ENCODE peak calls at places on chromosomes 12 and 14, in five cellular contexts. One of them, this sample, is unnamed.

GRCh38 chr14:55927059-55927458 is 191.2 kb upstream of the PELI2 start:
- DNase-seq in GM23248: no peak
- DNase-seq in astrocyte of the spinal cord: no peak
- DNase-seq in mammary epithelial cell: no peak
- DNase-seq in GM23338: no peak
- DNase-seq in this sample: no peak

GRCh38 chr14:29629839-29630238 is 297.8 kb downstream of the PRKD1 start:
- DNase-seq in GM23248: no peak
- DNase-seq in astrocyte of the spinal cord: no peak
- DNase-seq in mammary epithelial cell: no peak
- DNase-seq in GM23338: no peak
- DNase-seq in this sample: no peak

GRCh38 chr12:51888316-51889215 is 663 bp downstream of the ANKRD33 start:
- DNase-seq in GM23248: no peak
- DNase-seq in astrocyte of the spinal cord: no peak
- DNase-seq in mammary epithelial cell: no peak
- DNase-seq in GM23338: no peak
- DNase-seq in this sample: no peak

GRCh38 chr12:49121047-49121696 is 10.0 kb downstream of the TUBA1B start:
- DNase-seq in GM23248: peak
- DNase-seq in astrocyte of the spinal cord: peak
- DNase-seq in mammary epithelial cell: peak
- DNase-seq in GM23338: peak
- DNase-seq in this sample: peak

GRCh38 chr14:45089813-45090212 is 5.9 kb downstream of the PRPF39 start:
- DNase-seq in GM23248: peak
- DNase-seq in astrocyte of the spinal cord: peak
- DNase-seq in mammary epithelial cell: peak
- DNase-seq in GM23338: no peak
- DNase-seq in this sample: no peak

GRCh38 chr14:54420478-54421116 is 20.6 kb downstream of the CNIH1 start:
- DNase-seq in GM23248: peak
- DNase-seq in astrocyte of the spinal cord: peak
- DNase-seq in mammary epithelial cell: peak
- DNase-seq in GM23338: peak
- DNase-seq in this sample: peak

GRCh38 chr14:90717916-90718315 is 98.3 kb downstream of the TTC7B start:
- DNase-seq in GM23248: no peak
- DNase-seq in astrocyte of the spinal cord: peak
- DNase-seq in mammary epithelial cell: no peak
- DNase-seq in GM23338: peak
- DNase-seq in this sample: peak

GRCh38 chr14:87830443-87831096 is 162.4 kb downstream of the GALC start:
- DNase-seq in GM23248: peak
- DNase-seq in astrocyte of the spinal cord: no peak
- DNase-seq in mammary epithelial cell: no peak
- DNase-seq in GM23338: peak
- DNase-seq in this sample: no peak

GRCh38 chr12:57258977-57259970 is 8.3 kb upstream of the STAC3 start:
- DNase-seq in GM23248: no peak
- DNase-seq in astrocyte of the spinal cord: no peak
- DNase-seq in mammary epithelial cell: no peak
- DNase-seq in GM23338: no peak
- DNase-seq in this sample: no peak

GRCh38 chr14:47425302-47425701 is 250.1 kb downstream of the MDGA2 start:
- DNase-seq in GM23248: no peak
- DNase-seq in astrocyte of the spinal cord: no peak
- DNase-seq in mammary epithelial cell: no peak
- DNase-seq in GM23338: no peak
- DNase-seq in this sample: no peak

GRCh38 chr12:91778091-91778819 is 367.4 kb downstream of the BTG1 start:
- DNase-seq in GM23248: peak
- DNase-seq in astrocyte of the spinal cord: peak
- DNase-seq in mammary epithelial cell: no peak
- DNase-seq in GM23338: no peak
- DNase-seq in this sample: no peak

GRCh38 chr12:91781114-91781513 is 364.5 kb downstream of the BTG1 start:
- DNase-seq in GM23248: peak
- DNase-seq in astrocyte of the spinal cord: peak
- DNase-seq in mammary epithelial cell: peak
- DNase-seq in GM23338: no peak
- DNase-seq in this sample: peak

GRCh38 chr12:91774471-91774921 is 371.1 kb downstream of the BTG1 start:
- DNase-seq in GM23248: peak
- DNase-seq in astrocyte of the spinal cord: peak
- DNase-seq in mammary epithelial cell: peak
- DNase-seq in GM23338: no peak
- DNase-seq in this sample: no peak

GRCh38 chr12:91777268-91777997 is 368.2 kb downstream of the BTG1 start:
- DNase-seq in GM23248: peak
- DNase-seq in astrocyte of the spinal cord: no peak
- DNase-seq in mammary epithelial cell: peak
- DNase-seq in GM23338: no peak
- DNase-seq in this sample: no peak

GRCh38 chr12:91778938-91779400 is 366.7 kb downstream of the BTG1 start:
- DNase-seq in GM23248: peak
- DNase-seq in astrocyte of the spinal cord: peak
- DNase-seq in mammary epithelial cell: peak
- DNase-seq in GM23338: no peak
- DNase-seq in this sample: peak
- H3K4me3 ChIP-seq in GM23248: peak
- H3K4me3 ChIP-seq in astrocyte of the spinal cord: no peak
- H3K4me3 ChIP-seq in mammary epithelial cell: no peak
- H3K4me3 ChIP-seq in GM23338: no peak
- H3K4me3 ChIP-seq in this sample: no peak

GRCh38 chr12:26196424-26196722 is 1.0 kb downstream of the SSPN start:
- DNase-seq in GM23248: peak
- DNase-seq in astrocyte of the spinal cord: no peak
- DNase-seq in mammary epithelial cell: peak
- DNase-seq in GM23338: no peak
- DNase-seq in this sample: no peak

GRCh38 chr12:26193539-26193938 is 1.8 kb upstream of the SSPN start:
- DNase-seq in GM23248: no peak
- DNase-seq in astrocyte of the spinal cord: no peak
- DNase-seq in mammary epithelial cell: no peak
- DNase-seq in GM23338: no peak
- DNase-seq in this sample: no peak

GRCh38 chr12:26197832-26198231 is 2.5 kb downstream of the SSPN start:
- DNase-seq in GM23248: no peak
- DNase-seq in astrocyte of the spinal cord: no peak
- DNase-seq in mammary epithelial cell: no peak
- DNase-seq in GM23338: no peak
- DNase-seq in this sample: no peak

GRCh38 chr12:26195641-26196423 is 459 bp downstream of the SSPN start:
- DNase-seq in GM23248: peak
- DNase-seq in astrocyte of the spinal cord: peak
- DNase-seq in mammary epithelial cell: peak
- DNase-seq in GM23338: peak
- DNase-seq in this sample: no peak

DNA sequence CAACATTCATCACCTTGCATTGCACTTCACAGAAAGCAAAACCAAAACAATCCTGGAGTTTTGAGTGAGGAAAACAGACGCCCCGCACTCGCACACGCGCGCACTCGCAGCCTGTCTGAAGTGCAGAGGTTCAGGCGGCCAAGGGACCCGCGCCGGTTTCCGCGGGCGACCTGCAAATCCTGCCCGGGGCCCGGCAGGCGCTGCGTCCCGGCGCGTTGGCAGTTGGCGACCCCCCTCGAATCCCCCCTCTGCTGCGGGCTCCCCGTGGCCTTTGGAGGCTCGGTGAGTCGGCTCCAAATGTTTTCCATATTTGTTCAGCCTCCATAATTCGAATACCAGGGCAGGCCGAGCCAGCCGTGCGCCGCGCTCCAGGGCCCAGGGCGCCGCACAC is at the start of gene SSPN:
- DNase-seq in GM23248: peak
- DNase-seq in astrocyte of the spinal cord: peak
- DNase-seq in mammary epithelial cell: peak
- DNase-seq in GM23338: peak
- DNase-seq in this sample: peak
- H3K4me3 ChIP-seq in GM23248: peak
- H3K4me3 ChIP-seq in astrocyte of the spinal cord: peak
- H3K4me3 ChIP-seq in mammary epithelial cell: peak
- H3K4me3 ChIP-seq in GM23338: peak
- H3K4me3 ChIP-seq in this sample: peak

GRCh38 chr12:69651922-69652321 is 41.2 kb upstream of the LRRC10 start:
- DNase-seq in GM23248: no peak
- DNase-seq in astrocyte of the spinal cord: no peak
- DNase-seq in mammary epithelial cell: no peak
- DNase-seq in GM23338: no peak
- DNase-seq in this sample: no peak

GRCh38 chr12:69657376-69658137 is 41.5 kb downstream of the BEST3 start:
- DNase-seq in GM23248: no peak
- DNase-seq in astrocyte of the spinal cord: peak
- DNase-seq in mammary epithelial cell: no peak
- DNase-seq in GM23338: no peak
- DNase-seq in this sample: no peak

GRCh38 chr12:69658203-69658602 is 40.9 kb downstream of the BEST3 start:
- DNase-seq in GM23248: no peak
- DNase-seq in astrocyte of the spinal cord: no peak
- DNase-seq in mammary epithelial cell: peak
- DNase-seq in GM23338: no peak
- DNase-seq in this sample: no peak

GRCh38 chr12:69653703-69654102 is 43.0 kb upstream of the LRRC10 start:
- DNase-seq in GM23248: peak
- DNase-seq in astrocyte of the spinal cord: no peak
- DNase-seq in mammary epithelial cell: peak
- DNase-seq in GM23338: no peak
- DNase-seq in this sample: peak

DNA sequence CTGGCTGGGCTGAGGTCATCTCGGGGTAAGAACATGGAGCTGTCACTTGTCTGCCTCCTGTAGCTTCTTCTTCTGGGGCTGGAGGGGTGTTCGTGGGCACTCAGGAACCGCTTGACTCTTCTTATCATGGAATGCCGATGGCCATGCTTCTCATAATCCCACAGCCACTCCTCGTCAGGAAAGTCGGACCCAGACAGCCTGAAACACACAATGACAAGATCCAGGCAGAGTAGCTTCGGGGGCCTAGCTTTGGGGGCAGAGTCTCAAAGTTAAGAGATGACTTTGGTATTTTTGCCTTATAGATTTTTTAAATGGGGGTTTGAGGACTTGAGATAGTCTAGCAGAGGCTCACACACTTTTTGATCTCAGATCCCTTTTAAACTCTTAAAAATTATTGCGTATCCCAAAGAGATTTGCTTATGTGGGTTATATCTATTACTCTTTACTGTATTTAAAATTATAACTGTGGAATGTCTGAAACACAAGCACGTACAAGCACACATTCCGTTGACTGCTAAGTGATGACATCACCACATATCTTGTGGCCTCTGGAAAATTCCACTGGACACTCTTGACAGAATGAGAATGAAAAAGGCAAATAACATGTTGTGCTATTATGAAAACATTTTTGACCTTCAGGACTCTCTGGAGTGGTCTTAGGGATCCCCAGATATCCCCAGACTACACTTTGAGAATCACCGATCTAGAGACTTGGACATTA is 43.3 kb downstream of the BEST3 start:
- DNase-seq in GM23248: peak
- DNase-seq in astrocyte of the spinal cord: peak
- DNase-seq in mammary epithelial cell: peak
- DNase-seq in GM23338: no peak
- DNase-seq in this sample: peak
- H3K4me3 ChIP-seq in GM23248: no peak
- H3K4me3 ChIP-seq in astrocyte of the spinal cord: no peak
- H3K4me3 ChIP-seq in mammary epithelial cell: no peak
- H3K4me3 ChIP-seq in GM23338: no peak
- H3K4me3 ChIP-seq in this sample: no peak

DNA sequence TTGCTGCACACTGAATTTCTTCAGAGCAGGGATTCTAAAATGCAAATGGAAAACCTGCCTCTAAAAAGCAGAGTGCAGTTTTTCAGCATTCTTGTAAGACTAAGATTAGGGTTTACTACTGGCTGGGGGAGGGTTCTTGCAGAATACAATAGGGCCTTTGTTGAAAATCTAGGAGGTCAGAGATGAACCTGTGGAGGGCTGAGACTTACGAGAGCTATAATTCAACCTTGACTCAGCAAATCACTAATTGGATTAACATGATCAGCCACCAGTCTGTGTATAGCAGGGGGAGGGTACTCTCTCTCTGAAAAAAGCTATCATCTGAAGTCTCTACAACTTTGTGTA is 92.6 kb upstream of the HIF1A start:
- DNase-seq in GM23248: no peak
- DNase-seq in astrocyte of the spinal cord: peak
- DNase-seq in mammary epithelial cell: no peak
- DNase-seq in GM23338: no peak
- DNase-seq in this sample: no peak
- H3K4me3 ChIP-seq in GM23248: no peak
- H3K4me3 ChIP-seq in astrocyte of the spinal cord: no peak
- H3K4me3 ChIP-seq in mammary epithelial cell: no peak
- H3K4me3 ChIP-seq in GM23338: no peak
- H3K4me3 ChIP-seq in this sample: no peak

GRCh38 chr12:95416111-95416636 is 57.8 kb upstream of the METAP2 start:
- DNase-seq in GM23248: no peak
- DNase-seq in astrocyte of the spinal cord: no peak
- DNase-seq in mammary epithelial cell: no peak
- DNase-seq in GM23338: no peak
- DNase-seq in this sample: no peak
- H3K4me3 ChIP-seq in GM23248: no peak
- H3K4me3 ChIP-seq in astrocyte of the spinal cord: no peak
- H3K4me3 ChIP-seq in mammary epithelial cell: no peak
- H3K4me3 ChIP-seq in GM23338: no peak
- H3K4me3 ChIP-seq in this sample: no peak

GRCh38 chr12:116184766-116185165 is 92.7 kb downstream of the MED13L start:
- DNase-seq in GM23248: peak
- DNase-seq in astrocyte of the spinal cord: no peak
- DNase-seq in mammary epithelial cell: no peak
- DNase-seq in GM23338: no peak
- DNase-seq in this sample: no peak
- H3K4me3 ChIP-seq in GM23248: no peak
- H3K4me3 ChIP-seq in astrocyte of the spinal cord: no peak
- H3K4me3 ChIP-seq in mammary epithelial cell: no peak
- H3K4me3 ChIP-seq in GM23338: no peak
- H3K4me3 ChIP-seq in this sample: no peak